ENCODE peak calls at places on chromosomes 6 and 20, in six cellular contexts. T is CD8-positive, alpha-beta memory T cell; Q is neural progenitor cell; H is breast epithelium; J is CD8-positive, alpha-beta T cell; E is SK-N-SH. W is an unnamed sample. For H3K36me3 and H3K27me3, the result is how much of the 10 kb centered on the place peaks cover.

GRCh38 chr6:137490961-137491360 is 3.2 kb downstream of the OLIG3 start:
- DNase-seq in T (no peak), Q (peak), H (no peak), J (no peak), E (no peak), W (peak)

GRCh38 chr6:108163267-108163643 is 2.6 kb upstream of the NR2E1 start:
- DNase-seq in T (no peak), Q (peak), H (no peak), J (no peak), E (no peak), W (peak)

GRCh38 chr6:11386323-11386722 is 151.2 kb upstream of the TMEM170B start:
- DNase-seq in T (no peak), Q (no peak), H (no peak), J (no peak), E (no peak), W (no peak)

GRCh38 chr6:168009331-168009730 is 11.9 kb downstream of the KIF25 start:
- DNase-seq in T (no peak), Q (no peak), H (no peak), J (no peak), E (no peak), W (no peak)

GRCh38 chr20:56411759-56412472 is at the start of gene CASS4:
- DNase-seq in T (no peak), Q (no peak), H (no peak), J (peak), E (no peak), W (no peak)

GRCh38 chr6:11919771-11920440 is 92.2 kb upstream of the HIVEP1 start:
- DNase-seq in T (no peak), Q (no peak), H (no peak), J (no peak), E (no peak), W (no peak)

GRCh38 chr20:35968930-35969329 is 540 bp downstream of the CNBD2 start:
- DNase-seq in T (no peak), Q (no peak), H (no peak), J (no peak), E (no peak), W (no peak)

GRCh38 chr6:33995046-33995872 is 150.6 kb downstream of the GRM4 start:
- DNase-seq in T (no peak), Q (no peak), H (no peak), J (no peak), E (no peak), W (peak)

GRCh38 chr6:148550569-148550968 is 196.3 kb upstream of the UST start:
- DNase-seq in T (no peak), Q (no peak), H (no peak), J (no peak), E (no peak), W (no peak)

GRCh38 chr20:49560646-49561045 is 7.3 kb downstream of the PTGIS start:
- DNase-seq in T (no peak), Q (no peak), H (no peak), J (no peak), E (no peak), W (no peak)

GRCh38 chr6:105105094-105105493 is 74.7 kb downstream of the POPDC3 start:
- DNase-seq in T (no peak), Q (no peak), H (no peak), J (no peak), E (no peak), W (no peak)

GRCh38 chr20:4130404-4131189 is 115.2 kb upstream of the RNF24 start:
- DNase-seq in T (no peak), Q (no peak), H (no peak), J (no peak), E (no peak), W (no peak)

GRCh38 chr6:12602951-12603710 is 113.4 kb upstream of the PHACTR1 start:
- DNase-seq in T (no peak), Q (peak), H (peak), J (no peak), E (peak), W (no peak)

GRCh38 chr20:542777-543368 is 717 bp downstream of the CSNK2A1 start:
- DNase-seq in T (peak), Q (peak), H (no peak), J (peak), E (no peak), W (no peak)

GRCh38 chr6:166715065-166715464 is 88.0 kb upstream of the RPS6KA2 start:
- DNase-seq in T (no peak), Q (peak), H (no peak), J (no peak), E (no peak), W (peak)

GRCh38 chr6:168030218-168030693 is 32.8 kb downstream of the KIF25 start:
- DNase-seq in T (no peak), Q (no peak), H (no peak), J (no peak), E (no peak), W (no peak)

GRCh38 chr6:105545947-105546710 is 143.2 kb upstream of the PREP start:
- DNase-seq in T (no peak), Q (no peak), H (no peak), J (no peak), E (no peak), W (no peak)

GRCh38 chr6:11298651-11299420 is 66.4 kb upstream of the NEDD9 start:
- DNase-seq in T (no peak), Q (peak), H (no peak), J (no peak), E (no peak), W (no peak)

GRCh38 chr6:3306848-3307247 is 48.1 kb downstream of the PSMG4 start:
- DNase-seq in T (no peak), Q (no peak), H (no peak), J (no peak), E (peak), W (no peak)

GRCh38 chr6:40810176-40810575 is 223.0 kb upstream of the LRFN2 start:
- DNase-seq in T (no peak), Q (no peak), H (no peak), J (no peak), E (no peak), W (no peak)

GRCh38 chr6:152146385-152146784 is 338.9 kb downstream of the ESR1 start:
- DNase-seq in T (no peak), Q (no peak), H (no peak), J (no peak), E (no peak), W (no peak)

GRCh38 chr6:152147269-152147668 is 339.8 kb downstream of the ESR1 start:
- DNase-seq in T (no peak), Q (no peak), H (no peak), J (no peak), E (no peak), W (no peak)

GRCh38 chr6:152150196-152150595 is 342.7 kb downstream of the ESR1 start:
- DNase-seq in T (no peak), Q (no peak), H (no peak), J (no peak), E (no peak), W (no peak)

GRCh38 chr6:152151930-152152329 is 344.4 kb downstream of the ESR1 start:
- DNase-seq in T (no peak), Q (no peak), H (no peak), J (no peak), E (peak), W (no peak)

GRCh38 chr6:152148412-152148811 is 340.9 kb downstream of the ESR1 start:
- DNase-seq in T (no peak), Q (no peak), H (no peak), J (no peak), E (no peak), W (no peak)
- H3K36me3 ChIP-seq in T (half or more), Q (under half), H (under half), J (half or more), E (half or more), W (under half)

GRCh38 chr6:15423286-15423957 is 177.6 kb downstream of the JARID2 start:
- DNase-seq in T (no peak), Q (no peak), H (no peak), J (no peak), E (no peak), W (no peak)
- H3K27me3 ChIP-seq in T (under half), Q (under half), H (under half), J (under half), E (under half), W (under half)

DNA sequence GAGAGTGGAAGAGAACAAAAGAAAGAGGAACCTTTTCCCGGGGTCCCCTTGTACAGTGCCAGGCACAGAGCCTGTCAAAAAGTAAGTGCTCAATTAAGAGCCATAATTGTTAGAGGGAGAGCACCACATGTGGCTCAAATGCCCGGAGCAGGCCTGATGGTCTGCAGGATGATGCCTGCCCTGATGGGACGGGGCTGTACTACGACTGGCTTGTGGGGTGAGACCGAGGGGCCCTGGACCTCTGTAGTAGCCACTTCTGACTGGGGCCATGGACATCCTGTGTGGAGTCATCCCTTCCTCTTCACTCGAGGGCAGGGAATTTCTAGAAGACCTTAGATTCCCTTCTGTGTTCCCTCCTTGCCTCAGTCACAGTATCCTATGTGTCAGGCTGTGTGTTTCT is 47.9 kb downstream of the KCNK5 start:
- DNase-seq in T (no peak), Q (no peak), H (no peak), J (no peak), E (no peak), W (no peak)
- H3K36me3 ChIP-seq in T (under half), Q (under half), H (under half), J (under half), E (under half), W (under half)

GRCh38 chr6:159890201-159890600 is 587 bp upstream of the MAS1 start:
- DNase-seq in T (no peak), Q (no peak), H (no peak), J (no peak), E (no peak), W (no peak)
- H3K27me3 ChIP-seq in T (under half), Q (under half), H (under half), J (under half), E (under half), W (under half)

GRCh38 chr20:18313410-18313809 is 25.1 kb downstream of the ZNF133 start:
- DNase-seq in T (no peak), Q (no peak), H (no peak), J (no peak), E (no peak), W (no peak)
- H3K36me3 ChIP-seq in T (under half), Q (under half), H (under half), J (under half), E (under half), W (under half)

GRCh38 chr20:62693523-62693922 is 15.1 kb upstream of the NTSR1 start:
- DNase-seq in T (no peak), Q (no peak), H (no peak), J (no peak), E (no peak), W (no peak)
- H3K27me3 ChIP-seq in T (under half), Q (under half), H (under half), J (under half), E (under half), W (under half)

GRCh38 chr6:158314737-158315136 is 2.5 kb downstream of the TULP4 start:
- DNase-seq in T (no peak), Q (no peak), H (no peak), J (no peak), E (no peak), W (no peak)

GRCh38 chr6:158312672-158313397 is 570 bp downstream of the TULP4 start:
- DNase-seq in T (no peak), Q (no peak), H (no peak), J (no peak), E (no peak), W (peak)

GRCh38 chr6:158313989-158314388 is 1.7 kb downstream of the TULP4 start:
- DNase-seq in T (no peak), Q (no peak), H (no peak), J (no peak), E (no peak), W (no peak)

GRCh38 chr6:158312165-158312564 is at the start of gene TULP4:
- DNase-seq in T (no peak), Q (no peak), H (no peak), J (no peak), E (no peak), W (no peak)

GRCh38 chr6:158316022-158316421 is 3.8 kb downstream of the TULP4 start:
- DNase-seq in T (no peak), Q (no peak), H (no peak), J (no peak), E (no peak), W (no peak)
- H3K36me3 ChIP-seq in T (under half), Q (under half), H (under half), J (under half), E (under half), W (under half)

DNA sequence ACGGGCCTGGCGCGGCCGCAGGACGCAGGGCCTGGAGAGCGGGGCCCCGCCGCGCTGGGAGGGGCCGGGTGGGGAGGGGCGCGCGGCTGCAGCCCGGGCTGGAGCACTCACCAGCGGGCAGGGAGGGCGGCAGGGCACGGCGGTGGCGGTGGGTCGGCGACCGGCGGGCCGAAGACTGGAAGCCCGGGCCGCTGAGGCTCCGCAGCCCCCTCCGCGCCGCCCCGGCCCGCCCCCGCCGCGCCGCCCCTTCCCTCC is at the start of gene GATA5:
- DNase-seq in T (no peak), Q (no peak), H (no peak), J (no peak), E (no peak), W (peak)
- H3K27me3 ChIP-seq in T (under half), Q (half or more), H (under half), J (under half), E (half or more), W (half or more)

DNA sequence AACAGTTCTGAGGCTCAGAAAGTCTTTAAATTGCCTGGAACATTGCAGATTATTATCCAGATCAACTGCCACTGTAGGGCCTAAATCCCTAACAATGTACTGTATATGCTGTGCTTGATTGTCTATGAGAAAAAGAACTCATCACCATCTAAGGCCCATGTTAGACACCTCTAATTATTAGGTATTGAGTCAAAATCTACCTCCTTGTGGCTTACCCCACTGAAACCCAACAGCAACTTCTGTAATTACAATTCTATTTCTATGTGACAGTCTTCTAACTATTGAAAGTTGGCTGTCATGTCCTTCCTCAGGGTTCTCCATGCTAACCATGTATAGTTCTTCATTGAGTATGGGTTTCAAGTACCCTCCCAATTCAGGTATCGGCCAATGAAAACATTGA is 13.9 kb downstream of the MCM9 start:
- DNase-seq in T (no peak), Q (no peak), H (no peak), J (no peak), E (no peak), W (no peak)
- H3K36me3 ChIP-seq in T (under half), Q (under half), H (under half), J (under half), E (under half), W (under half)